ENCODE peak calls at places on chromosomes 16 and 17, in five cellular contexts. N is lung, Q is GM04503, X is NCI-H2171 treated with DMSO at 0.1 percent for 48 hours, E is neural crest cell. A is an unnamed sample.

GRCh38 chr16:84274515-84274914 is 20.2 kb upstream of the WFDC1 start:
- DNase-seq in N (no peak), Q (no peak), X (no peak), E (no peak), A (no peak)

GRCh38 chr17:58414596-58414997 is 2.7 kb downstream of the RNF43 start:
- DNase-seq in N (no peak), Q (no peak), X (no peak), E (no peak), A (no peak)

GRCh38 chr17:81517339-81518112 is 4.9 kb upstream of the ACTG1 start:
- DNase-seq in N (no peak), Q (no peak), X (no peak), E (no peak), A (no peak)

GRCh38 chr16:74939688-74940087 is 45.2 kb downstream of the WDR59 start:
- DNase-seq in N (no peak), Q (no peak), X (no peak), E (no peak), A (no peak)

GRCh38 chr17:4956493-4957061 is 5.7 kb downstream of the ENO3 start:
- DNase-seq in N (no peak), Q (no peak), X (no peak), E (no peak), A (no peak)

GRCh38 chr17:9937164-9937835 is 32.2 kb upstream of the RCVRN start:
- DNase-seq in N (no peak), Q (peak), X (no peak), E (no peak), A (no peak)

GRCh38 chr16:311725-312124 is 28.8 kb downstream of the PDIA2 start:
- DNase-seq in N (no peak), Q (no peak), X (no peak), E (no peak), A (no peak)

GRCh38 chr17:77419547-77420475 is 279.0 kb downstream of the SEC14L1 start:
- DNase-seq in N (no peak), Q (no peak), X (peak), E (no peak), A (peak)

GRCh38 chr16:85863384-85863774 is 35.6 kb upstream of the IRF8 start:
- DNase-seq in N (no peak), Q (peak), X (no peak), E (no peak), A (no peak)

GRCh38 chr17:57487552-57487951 is 231.2 kb downstream of the MSI2 start:
- DNase-seq in N (no peak), Q (no peak), X (no peak), E (no peak), A (no peak)

GRCh38 chr16:72645526-72645925 is 402.4 kb downstream of the ZFHX3 start:
- DNase-seq in N (no peak), Q (no peak), X (no peak), E (no peak), A (no peak)

GRCh38 chr17:76420356-76421053 is 32.4 kb downstream of the UBE2O start:
- DNase-seq in N (no peak), Q (no peak), X (no peak), E (no peak), A (no peak)

GRCh38 chr16:79601092-79601977 is 798 bp upstream of the MAF start:
- DNase-seq in N (peak), Q (no peak), X (no peak), E (peak), A (no peak)